ENCODE peak calls at places on chromosomes 16 and 17, in ten cellular contexts. O, L, V, P, M, C, A, T, I and Z are unnamed samples.

GRCh38 chr17:74260525-74260850 is 13.5 kb upstream of the DNAI2 start:
- DNase-seq in O (no peak), L (no peak), V (no peak), P (no peak), M (no peak), C (no peak), A (no peak), T (no peak), I (no peak), Z (peak; percentile 60)

GRCh38 chr17:45150911-45151809 is 2.9 kb downstream of the HEXIM1 start:
- DNase-seq in O (no peak), L (no peak), V (no peak), P (no peak), M (no peak), C (no peak), A (no peak), T (no peak), I (no peak), Z (no peak)

GRCh38 chr16:77581706-77582105 is 140.6 kb upstream of the NUDT7 start:
- DNase-seq in O (no peak), L (peak; percentile 34), V (no peak), P (no peak), M (no peak), C (no peak), A (no peak), T (no peak), I (no peak), Z (no peak)

GRCh38 chr16:10765772-10766171 is 22.1 kb downstream of the NUBP1 start:
- DNase-seq in O (no peak), L (no peak), V (no peak), P (no peak), M (no peak), C (no peak), A (no peak), T (no peak), I (no peak), Z (no peak)

GRCh38 chr17:46940692-46941404 is 17.9 kb downstream of the GOSR2 start:
- DNase-seq in O (peak; percentile 90), L (peak; percentile 69), V (no peak), P (peak; percentile 77), M (peak; percentile 71), C (peak; percentile 72), A (peak; percentile 29), T (peak; percentile 60), I (no peak), Z (peak; percentile 76)

GRCh38 chr17:3025421-3026124 is 37.8 kb downstream of the OR1D5 start:
- DNase-seq in O (no peak), L (no peak), V (no peak), P (peak; percentile 49), M (no peak), C (no peak), A (no peak), T (no peak), I (no peak), Z (no peak)

GRCh38 chr17:80732268-80732667 is 187.6 kb downstream of the RPTOR start:
- DNase-seq in O (no peak), L (peak; percentile 65), V (peak; percentile 47), P (no peak), M (no peak), C (no peak), A (no peak), T (peak; percentile 56), I (no peak), Z (peak; percentile 71)

GRCh38 chr16:71338193-71338592 is 20.3 kb upstream of the CALB2 start:
- DNase-seq in O (no peak), L (no peak), V (no peak), P (no peak), M (no peak), C (peak; percentile 83), A (no peak), T (no peak), I (no peak), Z (no peak)

GRCh38 chr17:9905902-9906301 is 831 bp upstream of the RCVRN start:
- DNase-seq in O (peak; percentile 35), L (no peak), V (no peak), P (peak; percentile 53), M (peak; percentile 49), C (peak; percentile 30), A (no peak), T (no peak), I (no peak), Z (peak; percentile 66)

GRCh38 chr17:55774834-55775233 is 24.0 kb downstream of the PCTP start:
- DNase-seq in O (no peak), L (no peak), V (no peak), P (no peak), M (no peak), C (no peak), A (no peak), T (no peak), I (no peak), Z (peak; percentile 87)

GRCh38 chr16:50763211-50763610 is 21.3 kb downstream of the CYLD start:
- DNase-seq in O (no peak), L (no peak), V (no peak), P (no peak), M (no peak), C (peak; percentile 25), A (no peak), T (no peak), I (no peak), Z (no peak)

GRCh38 chr16:6066601-6067000 is 969.0 kb upstream of the EEF2KMT start:
- DNase-seq in O (no peak), L (no peak), V (no peak), P (no peak), M (no peak), C (no peak), A (no peak), T (no peak), I (no peak), Z (no peak)

GRCh38 chr17:74779948-74780400 is 3.8 kb upstream of the NAT9 start:
- DNase-seq in O (no peak), L (no peak), V (no peak), P (no peak), M (peak; percentile 45), C (no peak), A (no peak), T (no peak), I (no peak), Z (no peak)

GRCh38 chr16:57945740-57946138 is 25.2 kb downstream of the CNGB1 start:
- DNase-seq in O (no peak), L (no peak), V (no peak), P (no peak), M (no peak), C (peak; percentile 44), A (no peak), T (no peak), I (no peak), Z (no peak)
- TF ChIP-seq CTCF in O (peak; percentile 43), L (peak; percentile 8), V (no peak), P (no peak), M (no peak), C (peak; percentile 14), A (peak; percentile 21), T (peak; percentile 23), I (no peak), Z (peak; percentile 32)

DNA sequence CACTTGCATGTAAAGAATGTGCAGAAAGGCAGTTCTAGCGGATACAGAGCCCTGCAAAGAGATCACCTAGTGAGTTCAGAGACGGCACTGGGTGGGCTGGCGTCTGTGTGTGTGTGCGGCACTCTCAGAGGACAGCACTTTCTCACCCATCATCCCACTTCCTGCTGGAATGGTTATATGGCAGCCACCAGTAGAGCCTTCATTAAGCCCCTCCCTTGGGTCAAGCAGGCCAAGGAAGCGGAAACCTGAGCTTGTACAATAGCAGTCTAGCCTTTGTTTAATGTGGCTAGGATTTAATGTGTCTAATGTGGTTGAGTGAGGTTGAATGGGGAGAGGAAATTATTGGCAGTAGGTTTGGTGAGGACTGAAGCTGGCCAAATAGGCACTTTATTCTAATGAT is 88.3 kb upstream of the ELAC2 start:
- DNase-seq in O (no peak), L (no peak), V (no peak), P (no peak), M (no peak), C (no peak), A (no peak), T (no peak), I (no peak), Z (no peak)
- TF ChIP-seq CTCF in O (no peak), L (no peak), V (no peak), P (no peak), M (no peak), C (no peak), A (no peak), T (no peak), I (no peak), Z (no peak)

GRCh38 chr17:21277332-21277731 is 7.2 kb upstream of the MAP2K3 start:
- DNase-seq in O (no peak), L (no peak), V (no peak), P (no peak), M (no peak), C (no peak), A (no peak), T (no peak), I (no peak), Z (no peak)

GRCh38 chr17:21272881-21273839 is 11.4 kb upstream of the MAP2K3 start:
- DNase-seq in O (no peak), L (no peak), V (no peak), P (no peak), M (no peak), C (peak; percentile 59), A (no peak), T (no peak), I (no peak), Z (no peak)

GRCh38 chr17:21278304-21279197 is 6.0 kb upstream of the MAP2K3 start:
- DNase-seq in O (no peak), L (no peak), V (no peak), P (peak; percentile 67), M (peak; percentile 20), C (peak; percentile 55), A (no peak), T (no peak), I (no peak), Z (no peak)

GRCh38 chr17:21275047-21275578 is 9.4 kb upstream of the MAP2K3 start:
- DNase-seq in O (peak; percentile 31), L (no peak), V (no peak), P (no peak), M (no peak), C (no peak), A (no peak), T (no peak), I (no peak), Z (peak; percentile 30)

GRCh38 chr17:21275579-21276339 is 8.8 kb upstream of the MAP2K3 start:
- DNase-seq in O (peak; percentile 95), L (peak; percentile 72), V (no peak), P (peak; percentile 95), M (peak; percentile 95), C (peak; percentile 80), A (no peak), T (no peak), I (no peak), Z (peak; percentile 95)
- TF ChIP-seq CTCF in O (no peak), L (no peak), V (no peak), P (no peak), M (peak; percentile 34), C (no peak), A (no peak), T (no peak), I (no peak), Z (no peak)

DNA sequence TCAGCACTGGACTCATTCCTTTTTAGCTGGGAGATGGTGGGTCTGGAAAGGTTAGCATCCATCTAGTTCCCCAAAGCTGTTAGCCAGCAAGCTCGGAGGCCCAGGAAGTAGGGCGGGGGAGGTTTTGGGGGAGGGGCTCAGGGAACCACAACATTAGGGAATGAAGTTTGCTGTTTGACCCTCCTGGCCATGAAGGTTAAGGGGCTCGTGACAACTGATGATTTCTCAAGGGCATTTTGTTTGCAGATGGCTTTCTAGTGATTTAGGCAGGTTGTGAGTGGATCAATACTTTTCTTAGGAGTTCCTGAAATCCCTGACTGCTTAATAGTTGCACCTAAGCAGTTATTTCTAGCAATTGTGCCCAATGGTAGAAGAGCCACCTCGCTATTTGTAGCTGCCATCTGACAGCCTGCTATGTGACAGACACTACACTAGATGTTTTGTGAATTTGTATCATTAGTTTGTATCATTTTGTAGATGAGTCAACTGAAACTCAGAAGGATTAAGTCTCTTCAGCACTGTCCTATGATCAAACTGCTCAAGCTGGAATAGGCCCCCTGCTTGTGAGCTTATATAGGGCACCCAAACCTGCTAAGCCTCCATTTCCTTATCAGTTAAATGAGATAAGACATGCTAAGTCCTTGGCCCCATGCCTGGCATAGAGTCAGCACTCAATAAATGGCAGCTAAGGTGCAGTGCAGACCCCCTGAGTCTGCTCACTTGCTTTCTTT is 146.4 kb downstream of the IRX3 start:
- DNase-seq in O (peak; percentile 62), L (no peak), V (no peak), P (no peak), M (no peak), C (no peak), A (no peak), T (no peak), I (no peak), Z (no peak)
- TF ChIP-seq CTCF in O (peak; percentile 14), L (no peak), V (no peak), P (no peak), M (no peak), C (no peak), A (peak; percentile 9), T (no peak), I (no peak), Z (no peak)